ENCODE peak calls at places on chromosome 5, in eight cellular contexts. M is astrocyte; Q is neural progenitor cell; Z is cardiac muscle cell; I is colonic mucosa; O is CD8-positive, alpha-beta memory T cell; Y is lower lobe of right lung; N is hepatocyte. T is an unnamed sample. For H3K9me3, the result is how much of the 10 kb centered on the place peaks cover.

GRCh38 chr5:54518146-54519082 is 855 bp downstream of the SNX18 start:
- DNase-seq in M (no peak), Q (peak), Z (peak), I (peak), O (peak), Y (peak), N (peak), T (peak)

GRCh38 chr5:856531-857425 is 6.0 kb upstream of the ZDHHC11 start:
- DNase-seq in M (peak), Q (no peak), Z (peak), I (no peak), O (no peak), Y (peak), N (no peak), T (peak)

GRCh38 chr5:68423154-68423811 is 207.7 kb downstream of the PIK3R1 start:
- DNase-seq in M (no peak), Q (no peak), Z (no peak), I (peak), O (no peak), Y (no peak), N (peak), T (no peak)

GRCh38 chr5:72857396-72857795 is 40.9 kb downstream of the TNPO1 start:
- DNase-seq in M (no peak), Q (no peak), Z (no peak), I (no peak), O (no peak), Y (no peak), N (no peak), T (no peak)

GRCh38 chr5:177113566-177114424 is 19.8 kb upstream of the NSD1 start:
- DNase-seq in M (peak), Q (peak), Z (peak), I (peak), O (peak), Y (peak), N (peak), T (peak)

GRCh38 chr5:79774171-79774854 is 84.7 kb downstream of the CMYA5 start:
- DNase-seq in M (no peak), Q (peak), Z (peak), I (no peak), O (no peak), Y (no peak), N (peak), T (no peak)

GRCh38 chr5:138606378-138606777 is 31.2 kb upstream of the HSPA9 start:
- DNase-seq in M (no peak), Q (peak), Z (no peak), I (no peak), O (no peak), Y (no peak), N (no peak), T (no peak)

GRCh38 chr5:83991566-83992224 is 271.0 kb upstream of the HAPLN1 start:
- DNase-seq in M (peak), Q (no peak), Z (peak), I (no peak), O (no peak), Y (no peak), N (no peak), T (no peak)

GRCh38 chr5:55418994-55419991 is 111.5 kb downstream of the MTREX start:
- DNase-seq in M (peak), Q (no peak), Z (peak), I (no peak), O (no peak), Y (no peak), N (no peak), T (no peak)

GRCh38 chr5:58543723-58544122 is 39.2 kb upstream of the RAB3C start:
- DNase-seq in M (no peak), Q (no peak), Z (no peak), I (no peak), O (no peak), Y (no peak), N (no peak), T (no peak)

GRCh38 chr5:83249156-83249555 is 171.8 kb downstream of the XRCC4 start:
- DNase-seq in M (no peak), Q (no peak), Z (no peak), I (no peak), O (no peak), Y (no peak), N (no peak), T (no peak)

GRCh38 chr5:72270037-72270436 is 50.0 kb downstream of the MRPS27 start:
- DNase-seq in M (no peak), Q (no peak), Z (no peak), I (no peak), O (no peak), Y (no peak), N (no peak), T (no peak)

GRCh38 chr5:38672059-38672791 is 115.8 kb upstream of the LIFR start:
- DNase-seq in M (peak), Q (no peak), Z (peak), I (no peak), O (no peak), Y (no peak), N (peak), T (no peak)

GRCh38 chr5:38677611-38678010 is 121.2 kb upstream of the LIFR start:
- DNase-seq in M (no peak), Q (no peak), Z (no peak), I (no peak), O (no peak), Y (no peak), N (no peak), T (no peak)

GRCh38 chr5:38678079-38678478 is 121.6 kb upstream of the LIFR start:
- DNase-seq in M (no peak), Q (no peak), Z (no peak), I (no peak), O (no peak), Y (no peak), N (no peak), T (no peak)

GRCh38 chr5:38673671-38674071 is 117.2 kb upstream of the LIFR start:
- DNase-seq in M (no peak), Q (peak), Z (no peak), I (no peak), O (no peak), Y (no peak), N (no peak), T (no peak)

GRCh38 chr5:38675443-38675842 is 119.0 kb upstream of the LIFR start:
- DNase-seq in M (no peak), Q (no peak), Z (no peak), I (no peak), O (no peak), Y (no peak), N (no peak), T (no peak)
- H3K27ac ChIP-seq in M (no peak), Q (no peak), Z (no peak), I (no peak), O (no peak), Y (no peak), N (no peak), T (no peak)

GRCh38 chr5:150993422-150993821 is 27.0 kb upstream of the GPX3 start:
- DNase-seq in M (no peak), Q (no peak), Z (no peak), I (no peak), O (no peak), Y (no peak), N (no peak), T (no peak)
- H3K9me3 ChIP-seq in M (under half), Q (under half), Z (under half), I (under half), O (under half), Y (under half), N (under half), T (under half)

GRCh38 chr5:143554918-143555477 is 151.5 kb upstream of the NR3C1 start:
- DNase-seq in M (peak), Q (no peak), Z (no peak), I (no peak), O (no peak), Y (no peak), N (peak), T (no peak)

GRCh38 chr5:143554194-143554717 is 150.8 kb upstream of the NR3C1 start:
- DNase-seq in M (peak), Q (no peak), Z (peak), I (no peak), O (no peak), Y (no peak), N (no peak), T (no peak)

GRCh38 chr5:143552680-143553079 is 149.2 kb upstream of the NR3C1 start:
- DNase-seq in M (no peak), Q (no peak), Z (no peak), I (no peak), O (no peak), Y (no peak), N (no peak), T (no peak)

GRCh38 chr5:143550985-143551630 is 147.6 kb upstream of the NR3C1 start:
- DNase-seq in M (no peak), Q (no peak), Z (no peak), I (no peak), O (no peak), Y (no peak), N (no peak), T (no peak)

DNA sequence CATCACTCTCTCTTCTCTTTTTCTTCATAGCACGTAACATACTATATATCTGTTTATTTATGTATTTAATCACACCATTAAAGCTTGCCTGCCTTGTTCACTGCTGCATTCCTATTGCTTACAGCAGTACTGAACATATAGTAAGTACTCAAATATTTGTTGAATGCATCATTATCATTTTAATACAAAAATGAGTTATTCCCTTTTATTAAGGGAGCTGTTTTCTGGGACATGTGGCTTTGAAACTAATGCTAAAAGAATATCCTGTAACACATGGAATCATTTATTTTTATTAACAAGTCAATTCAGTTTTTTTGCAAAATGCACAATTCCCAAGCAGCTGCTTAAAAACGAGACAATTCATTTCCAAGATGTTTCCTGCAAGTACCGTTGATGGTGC is 148.3 kb upstream of the NR3C1 start:
- DNase-seq in M (no peak), Q (no peak), Z (no peak), I (no peak), O (no peak), Y (no peak), N (no peak), T (no peak)
- H3K27ac ChIP-seq in M (no peak), Q (no peak), Z (no peak), I (no peak), O (no peak), Y (no peak), N (no peak), T (no peak)

GRCh38 chr5:90871356-90871755 is 312.8 kb downstream of the ADGRV1 start:
- DNase-seq in M (no peak), Q (no peak), Z (no peak), I (no peak), O (no peak), Y (no peak), N (no peak), T (no peak)

GRCh38 chr5:90876366-90876765 is 317.8 kb downstream of the ADGRV1 start:
- DNase-seq in M (no peak), Q (peak), Z (no peak), I (no peak), O (no peak), Y (no peak), N (no peak), T (no peak)

GRCh38 chr5:90875456-90875855 is 316.9 kb downstream of the ADGRV1 start:
- DNase-seq in M (no peak), Q (no peak), Z (no peak), I (no peak), O (no peak), Y (no peak), N (no peak), T (no peak)

GRCh38 chr5:90874066-90874465 is 315.5 kb downstream of the ADGRV1 start:
- DNase-seq in M (no peak), Q (no peak), Z (no peak), I (no peak), O (no peak), Y (no peak), N (no peak), T (no peak)

DNA sequence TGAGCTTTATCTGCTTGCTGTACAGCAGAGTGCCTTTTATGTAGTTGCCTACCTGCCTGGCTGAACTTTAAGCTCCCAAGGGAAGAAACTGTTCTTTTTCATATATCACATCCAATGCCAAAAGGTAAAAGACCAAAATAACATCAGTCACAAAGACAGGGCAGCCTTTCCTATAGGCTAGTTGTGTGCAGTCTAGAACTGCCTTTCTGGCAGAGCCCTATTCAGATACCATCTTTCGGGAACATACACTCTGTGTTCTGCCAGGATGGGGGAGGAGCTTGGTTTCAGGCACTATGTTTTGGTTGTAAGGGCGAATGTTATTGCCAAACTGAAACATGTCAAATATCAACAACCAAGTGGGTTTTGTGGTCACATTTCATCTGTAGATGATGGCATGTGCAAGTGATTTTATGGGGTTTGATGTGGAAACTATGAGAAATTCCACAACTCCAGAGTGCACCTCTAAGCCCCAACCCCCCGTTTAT is 314.5 kb downstream of the ADGRV1 start:
- DNase-seq in M (no peak), Q (no peak), Z (peak), I (no peak), O (no peak), Y (no peak), N (no peak), T (no peak)
- H3K9me3 ChIP-seq in M (under half), Q (under half), Z (under half), I (under half), O (under half), Y (under half), N (under half), T (under half)

GRCh38 chr5:36175043-36175442 is 23.1 kb downstream of the SKP2 start:
- DNase-seq in M (no peak), Q (no peak), Z (no peak), I (no peak), O (no peak), Y (no peak), N (no peak), T (no peak)

GRCh38 chr5:36180556-36181350 is 28.8 kb downstream of the SKP2 start:
- DNase-seq in M (no peak), Q (no peak), Z (no peak), I (no peak), O (no peak), Y (no peak), N (no peak), T (no peak)

GRCh38 chr5:36179950-36180349 is 28.0 kb downstream of the SKP2 start:
- DNase-seq in M (no peak), Q (no peak), Z (no peak), I (no peak), O (no peak), Y (no peak), N (no peak), T (no peak)

GRCh38 chr5:36177154-36177553 is 25.2 kb downstream of the SKP2 start:
- DNase-seq in M (no peak), Q (no peak), Z (no peak), I (no peak), O (no peak), Y (no peak), N (no peak), T (no peak)

DNA sequence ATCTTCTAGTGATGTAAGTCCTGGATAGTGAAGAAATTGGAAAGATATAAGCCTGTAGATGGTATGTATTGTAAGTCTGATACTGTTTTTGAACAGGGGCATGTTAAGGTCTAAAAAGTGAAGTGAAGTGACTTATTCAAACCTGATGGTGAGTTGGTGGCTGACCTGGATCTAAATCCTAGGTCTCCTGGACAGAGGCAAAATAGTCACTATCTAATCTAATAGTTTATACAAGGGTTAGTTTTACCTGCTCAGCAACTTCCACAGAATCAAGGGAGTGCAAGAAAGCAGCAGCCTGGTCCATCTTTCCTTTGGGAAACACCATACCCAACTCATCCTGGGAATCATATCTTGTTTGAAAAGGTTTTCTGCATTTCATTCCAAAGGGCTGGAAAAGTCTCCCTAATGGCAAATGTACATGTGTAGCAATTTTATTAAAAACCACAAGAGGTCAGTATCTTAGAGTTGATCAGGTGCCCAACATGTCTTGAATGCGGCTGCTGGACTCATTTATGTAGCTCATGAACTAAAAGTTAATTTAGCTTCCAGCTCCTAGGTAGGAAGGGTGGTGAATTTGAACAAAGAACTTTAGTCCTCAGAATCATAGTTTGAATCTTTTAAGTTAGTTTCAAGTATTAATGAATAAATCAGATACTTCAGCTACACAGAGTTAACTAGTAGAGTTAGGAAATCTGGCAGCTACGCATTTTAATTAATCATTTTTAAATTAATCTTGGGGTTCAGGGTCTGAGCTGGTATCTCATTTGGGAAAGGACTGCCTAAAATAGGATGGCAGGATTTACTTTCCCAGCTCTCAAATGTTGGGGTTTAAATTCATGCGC is 26.0 kb downstream of the SKP2 start:
- DNase-seq in M (peak), Q (peak), Z (peak), I (no peak), O (no peak), Y (no peak), N (peak), T (no peak)
- H3K27ac ChIP-seq in M (no peak), Q (peak), Z (no peak), I (no peak), O (no peak), Y (no peak), N (no peak), T (no peak)

GRCh38 chr5:178993955-178994579 is 1.1 kb downstream of the GRM6 start:
- DNase-seq in M (no peak), Q (no peak), Z (no peak), I (no peak), O (no peak), Y (no peak), N (no peak), T (no peak)

GRCh38 chr5:178995341-178995690 is 196 bp upstream of the GRM6 start:
- DNase-seq in M (no peak), Q (no peak), Z (no peak), I (no peak), O (no peak), Y (no peak), N (no peak), T (no peak)

GRCh38 chr5:178996156-178996555 is 1.0 kb upstream of the GRM6 start:
- DNase-seq in M (no peak), Q (peak), Z (no peak), I (no peak), O (no peak), Y (no peak), N (no peak), T (no peak)

GRCh38 chr5:178993236-178993765 is 1.8 kb downstream of the GRM6 start:
- DNase-seq in M (no peak), Q (no peak), Z (no peak), I (no peak), O (no peak), Y (no peak), N (no peak), T (no peak)

GRCh38 chr5:178994580-178995340 is at the start of gene GRM6:
- DNase-seq in M (no peak), Q (peak), Z (peak), I (no peak), O (no peak), Y (no peak), N (no peak), T (no peak)
- H3K9me3 ChIP-seq in M (under half), Q (under half), Z (under half), I (under half), O (under half), Y (under half), N (under half), T (under half)

DNA sequence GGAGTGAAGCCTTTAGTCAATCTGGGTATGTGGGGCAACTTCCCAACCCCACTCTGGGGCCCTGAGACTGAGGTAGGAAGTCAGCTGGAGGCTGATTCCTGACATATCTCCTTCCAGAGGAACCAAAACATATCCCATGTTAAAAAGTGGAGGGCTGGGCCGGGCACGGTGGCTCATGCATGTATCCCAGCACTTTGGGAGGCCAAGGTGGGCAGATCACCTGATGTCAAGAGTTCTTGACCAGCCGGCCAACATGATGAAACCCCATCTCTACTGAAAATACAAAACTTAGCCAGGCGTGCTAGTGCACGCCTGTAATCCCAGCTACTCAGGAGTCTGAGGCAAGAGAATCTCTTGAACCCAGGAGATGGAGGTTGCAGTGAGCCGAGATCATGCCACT is 44.0 kb downstream of the CXXC5 start:
- DNase-seq in M (no peak), Q (no peak), Z (no peak), I (no peak), O (no peak), Y (no peak), N (no peak), T (no peak)
- H3K27ac ChIP-seq in M (no peak), Q (no peak), Z (no peak), I (no peak), O (no peak), Y (no peak), N (no peak), T (no peak)

GRCh38 chr5:141261238-141261546 is 16.0 kb downstream of the PCDHB15 start:
- DNase-seq in M (no peak), Q (no peak), Z (no peak), I (no peak), O (no peak), Y (no peak), N (no peak), T (no peak)

GRCh38 chr5:141258464-141258863 is 13.3 kb downstream of the PCDHB15 start:
- DNase-seq in M (no peak), Q (no peak), Z (no peak), I (no peak), O (no peak), Y (no peak), N (no peak), T (no peak)

GRCh38 chr5:141258948-141259347 is 13.8 kb downstream of the PCDHB15 start:
- DNase-seq in M (no peak), Q (no peak), Z (no peak), I (no peak), O (no peak), Y (no peak), N (no peak), T (no peak)

GRCh38 chr5:141260458-141261237 is 15.5 kb downstream of the PCDHB15 start:
- DNase-seq in M (peak), Q (peak), Z (peak), I (no peak), O (no peak), Y (no peak), N (no peak), T (no peak)
- H3K9me3 ChIP-seq in M (under half), Q (half or more), Z (under half), I (under half), O (under half), Y (half or more), N (half or more), T (under half)